ENCODE peak calls at places on chromosomes 6 and 20, in five cellular contexts. K, C, Y, W and S are unnamed samples.

GRCh38 chr6:40599580-40599979 is 12.4 kb upstream of the LRFN2 start:
- DNase-seq in K (no peak), C (no peak), Y (peak; percentile 5), W (no peak), S (no peak)

GRCh38 chr6:101117397-101118185 is 236.5 kb upstream of the ASCC3 start:
- DNase-seq in K (no peak), C (peak; percentile 52), Y (no peak), W (no peak), S (peak; percentile 65)

GRCh38 chr6:127462391-127462790 is 3.2 kb upstream of the KIAA0408 start:
- DNase-seq in K (no peak), C (no peak), Y (no peak), W (no peak), S (no peak)

GRCh38 chr6:139533573-139534471 is 159.4 kb upstream of the CITED2 start:
- DNase-seq in K (peak; percentile 55), C (peak; percentile 84), Y (peak; percentile 80), W (no peak), S (no peak)

GRCh38 chr20:380763-381580 is 412 bp downstream of the TRIB3 start:
- DNase-seq in K (no peak), C (peak; percentile 78), Y (peak; percentile 52), W (no peak), S (no peak)

GRCh38 chr6:122652431-122652830 is 42.2 kb downstream of the PKIB start:
- DNase-seq in K (no peak), C (no peak), Y (peak; percentile 69), W (no peak), S (no peak)

GRCh38 chr6:168828800-168829199 is 387.8 kb downstream of the SMOC2 start:
- DNase-seq in K (peak; percentile 11), C (no peak), Y (peak; percentile 44), W (no peak), S (no peak)

GRCh38 chr20:58125726-58126125 is 102.7 kb downstream of the ANKRD60 start:
- DNase-seq in K (no peak), C (no peak), Y (no peak), W (no peak), S (no peak)

GRCh38 chr20:62121776-62122658 is at the start of gene LSM14B:
- DNase-seq in K (peak; percentile 89), C (peak; percentile 98), Y (peak; percentile 87), W (peak; percentile 98), S (peak; percentile 81)

GRCh38 chr20:33209789-33210188 is 7.4 kb upstream of the BPIFA3 start:
- DNase-seq in K (peak; percentile 49), C (peak; percentile 67), Y (peak; percentile 41), W (no peak), S (no peak)

GRCh38 chr6:112337209-112337638 is 9.9 kb upstream of the RFPL4B start:
- DNase-seq in K (peak; percentile 70), C (no peak), Y (peak; percentile 61), W (no peak), S (peak; percentile 49)

GRCh38 chr20:38109025-38109541 is 56.0 kb downstream of the TGM2 start:
- DNase-seq in K (no peak), C (peak; percentile 79), Y (no peak), W (no peak), S (peak; percentile 87)

GRCh38 chr6:113630738-113631535 is 226.2 kb upstream of the MARCKS start:
- DNase-seq in K (no peak), C (peak; percentile 78), Y (peak; percentile 82), W (no peak), S (no peak)

GRCh38 chr6:169589293-169589692 is 112.5 kb downstream of the WDR27 start:
- DNase-seq in K (peak; percentile 80), C (peak; percentile 82), Y (peak; percentile 44), W (no peak), S (no peak)

GRCh38 chr6:75205776-75206334 is at the start of gene COL12A1:
- DNase-seq in K (peak; percentile 99), C (peak; percentile 89), Y (peak; percentile 95), W (peak; percentile 97), S (no peak)

GRCh38 chr6:161236091-161236633 is 37.7 kb downstream of the AGPAT4 start:
- DNase-seq in K (no peak), C (no peak), Y (no peak), W (no peak), S (no peak)

GRCh38 chr6:44096615-44097014 is 30.6 kb downstream of the MRPL14 start:
- DNase-seq in K (no peak), C (peak; percentile 90), Y (peak; percentile 60), W (no peak), S (no peak)

GRCh38 chr6:3723966-3724365 is 27.5 kb downstream of the PXDC1 start:
- DNase-seq in K (no peak), C (no peak), Y (no peak), W (no peak), S (no peak)

GRCh38 chr6:164107297-164107995 is 692.9 kb downstream of the QKI start:
- DNase-seq in K (no peak), C (no peak), Y (peak; percentile 20), W (no peak), S (no peak)

GRCh38 chr6:164105705-164106104 is 691.2 kb downstream of the QKI start:
- DNase-seq in K (no peak), C (no peak), Y (no peak), W (no peak), S (no peak)

GRCh38 chr6:164108092-164108491 is 693.6 kb downstream of the QKI start:
- DNase-seq in K (no peak), C (no peak), Y (no peak), W (no peak), S (no peak)

GRCh38 chr6:164104432-164104831 is 689.9 kb downstream of the QKI start:
- DNase-seq in K (no peak), C (no peak), Y (no peak), W (no peak), S (no peak)

DNA sequence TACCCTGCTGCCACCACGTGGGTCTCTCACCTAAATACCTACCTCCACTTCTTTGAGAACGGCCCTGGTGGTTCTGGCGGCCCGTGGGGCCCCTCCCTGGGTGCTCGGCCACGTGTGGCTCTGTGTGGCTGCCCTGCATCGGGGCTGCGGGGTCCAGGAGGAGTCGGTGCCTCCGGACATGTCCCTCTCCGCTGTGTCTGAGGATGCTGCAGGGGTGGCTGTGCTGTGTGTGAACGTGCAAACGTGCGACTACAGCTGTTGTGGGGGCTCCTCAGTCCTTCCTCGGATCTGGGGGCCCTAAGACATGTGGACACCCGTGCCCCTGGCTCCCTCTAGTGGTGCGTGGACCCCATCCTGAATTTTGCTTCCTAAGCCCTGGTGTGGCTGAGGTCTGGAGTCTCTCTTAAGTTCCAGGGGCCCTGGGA is 691.8 kb downstream of the QKI start:
- DNase-seq in K (no peak), C (no peak), Y (no peak), W (no peak), S (no peak)
- TF ChIP-seq CTCF in K (peak; percentile 66), C (no peak), Y (no peak), W (no peak), S (peak; percentile 49)

GRCh38 chr6:159043236-159043635 is 1.6 kb downstream of the TAGAP start:
- DNase-seq in K (no peak), C (no peak), Y (no peak), W (no peak), S (no peak)

GRCh38 chr6:159042824-159043181 is 2.0 kb downstream of the TAGAP start:
- DNase-seq in K (no peak), C (no peak), Y (no peak), W (no peak), S (no peak)

GRCh38 chr6:159045826-159046225 is 1.0 kb upstream of the TAGAP start:
- DNase-seq in K (no peak), C (no peak), Y (no peak), W (no peak), S (no peak)

GRCh38 chr6:159043986-159044385 is 805 bp downstream of the TAGAP start:
- DNase-seq in K (no peak), C (no peak), Y (no peak), W (no peak), S (no peak)

GRCh38 chr6:159044899-159045727 is at the start of gene TAGAP:
- DNase-seq in K (no peak), C (peak; percentile 95), Y (no peak), W (no peak), S (no peak)
- H3K4me3 ChIP-seq in K (no peak within 1 kb of the TSS), C (peak within 1 kb of the TSS; percentile 45), Y (no peak within 1 kb of the TSS), W (peak within 1 kb of the TSS; percentile 53), S (no peak within 1 kb of the TSS)

GRCh38 chr20:37007898-37008649 is 56.6 kb upstream of the SAMHD1 start:
- DNase-seq in K (peak; percentile 27), C (no peak), Y (peak; percentile 39), W (no peak), S (no peak)
- TF ChIP-seq CTCF in K (peak; percentile 15), C (peak; percentile 50), Y (peak; percentile 10), W (no peak), S (peak; percentile 23)

DNA sequence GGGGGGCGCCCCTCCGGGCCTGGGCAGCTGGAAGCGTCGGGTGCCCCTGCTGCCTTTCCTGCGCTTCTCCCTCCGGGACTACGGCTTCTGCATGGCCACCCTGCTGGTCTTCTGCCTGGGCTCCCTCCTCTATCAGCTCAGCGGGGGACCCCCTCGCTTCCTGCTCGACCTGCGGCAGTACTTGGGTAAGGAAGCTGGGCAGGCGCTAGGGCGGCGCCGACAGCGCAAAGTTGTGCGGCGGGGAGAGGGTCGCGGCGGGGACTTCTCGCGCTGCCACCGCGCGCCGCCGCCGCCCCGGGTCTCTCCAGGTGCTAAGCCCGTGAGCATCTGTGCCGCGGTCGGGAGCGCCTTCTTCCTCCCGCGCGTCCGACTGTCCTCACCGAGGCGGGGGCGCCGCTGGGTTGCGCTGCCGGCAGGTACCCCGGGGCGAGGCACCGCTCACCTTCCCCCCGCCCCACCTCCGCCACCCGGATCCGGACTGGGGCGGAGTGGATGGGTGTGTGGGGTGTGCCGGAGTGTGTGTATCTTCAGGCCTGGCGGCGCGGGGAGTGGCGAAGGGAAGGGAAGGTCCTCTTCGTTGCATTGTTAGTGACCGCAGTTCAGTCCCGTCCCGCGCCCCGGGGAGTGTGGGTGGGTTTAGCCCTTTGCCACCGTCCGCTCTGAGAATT is 797 bp downstream of the UST start:
- DNase-seq in K (no peak), C (peak; percentile 83), Y (no peak), W (no peak), S (no peak)
- H3K4me3 ChIP-seq in K (peak overlapping the region; percentile 85), C (peak overlapping the region; percentile 71), Y (peak overlapping the region; percentile 75), W (peak overlapping the region; percentile 87), S (peak overlapping the region; percentile 61)

GRCh38 chr6:45300776-45301175 is 27.4 kb upstream of the RUNX2 start:
- DNase-seq in K (no peak), C (no peak), Y (no peak), W (no peak), S (no peak)
- TF ChIP-seq CTCF in K (no peak), C (no peak), Y (no peak), W (no peak), S (no peak)

GRCh38 chr6:52504778-52505127 is 72.1 kb downstream of the TRAM2 start:
- DNase-seq in K (no peak), C (no peak), Y (no peak), W (no peak), S (no peak)
- H3K4me3 ChIP-seq in K (no peak overlapping the region), C (no peak overlapping the region), Y (no peak overlapping the region), W (peak overlapping the region; percentile 1), S (no peak overlapping the region)